ENCODE peak calls at places on chromosomes 3 and 15, in six cellular contexts. H is GM12891, F is uterus, O is H54, E is HCT116, L is A549. J is an unnamed sample.

GRCh38 chr15:47870956-47871625 is 153.8 kb downstream of the SEMA6D start:
- DNase-seq in H (no peak), F (no peak), O (no peak), E (no peak), L (no peak), J (no peak)

GRCh38 chr3:193788189-193788946 is 195.4 kb downstream of the OPA1 start:
- DNase-seq in H (peak; percentile 78), F (peak; percentile 41), O (peak; percentile 67), E (peak; percentile 51), L (peak; percentile 74), J (peak; percentile 63)

GRCh38 chr15:45169608-45170480 is 17.9 kb downstream of the SHF start:
- DNase-seq in H (no peak), F (no peak), O (no peak), E (no peak), L (no peak), J (no peak)

GRCh38 chr3:159882784-159883779 is 105.6 kb upstream of the IL12A start:
- DNase-seq in H (no peak), F (no peak), O (no peak), E (no peak), L (no peak), J (no peak)

GRCh38 chr15:89364341-89364740 is 29.7 kb upstream of the POLG start:
- DNase-seq in H (no peak), F (no peak), O (no peak), E (no peak), L (no peak), J (no peak)

GRCh38 chr3:152834354-152835310 is at the start of gene P2RY1:
- DNase-seq in H (peak; percentile 55), F (peak; percentile 72), O (no peak), E (peak; percentile 40), L (peak; percentile 51), J (peak; percentile 80)

GRCh38 chr15:38904298-38904697 is 339.7 kb upstream of the RASGRP1 start:
- DNase-seq in H (no peak), F (no peak), O (no peak), E (no peak), L (no peak), J (no peak)

GRCh38 chr3:190003730-190004129 is 117.0 kb downstream of the P3H2 start:
- DNase-seq in H (no peak), F (no peak), O (peak; percentile 62), E (peak; percentile 22), L (peak; percentile 71), J (no peak)

GRCh38 chr3:147408180-147409105 is 722 bp upstream of the ZIC1 start:
- DNase-seq in H (no peak), F (no peak), O (no peak), E (no peak), L (no peak), J (no peak)

GRCh38 chr15:47813985-47814384 is 96.7 kb downstream of the SEMA6D start:
- DNase-seq in H (peak; percentile 9), F (no peak), O (no peak), E (no peak), L (no peak), J (no peak)

GRCh38 chr3:99842826-99843589 is 25.3 kb downstream of the CMSS1 start:
- DNase-seq in H (no peak), F (no peak), O (peak; percentile 19), E (peak; percentile 12), L (no peak), J (no peak)

GRCh38 chr3:129735638-129736037 is 129.2 kb upstream of the PLXND1 start:
- DNase-seq in H (no peak), F (no peak), O (no peak), E (no peak), L (no peak), J (no peak)

GRCh38 chr15:84681822-84682221 is 23.8 kb upstream of the NMB start:
- DNase-seq in H (no peak), F (no peak), O (no peak), E (no peak), L (no peak), J (no peak)

GRCh38 chr15:95606551-95606950 is 723.9 kb upstream of the NR2F2 start:
- DNase-seq in H (no peak), F (no peak), O (no peak), E (no peak), L (no peak), J (no peak)

GRCh38 chr15:95605098-95605497 is 725.4 kb upstream of the NR2F2 start:
- DNase-seq in H (no peak), F (no peak), O (no peak), E (no peak), L (no peak), J (no peak)

GRCh38 chr15:95601525-95601924 is 729.0 kb upstream of the NR2F2 start:
- DNase-seq in H (no peak), F (no peak), O (no peak), E (no peak), L (no peak), J (no peak)

GRCh38 chr15:95604634-95605036 is 725.9 kb upstream of the NR2F2 start:
- DNase-seq in H (no peak), F (peak; percentile 31), O (no peak), E (no peak), L (no peak), J (peak; percentile 53)

DNA sequence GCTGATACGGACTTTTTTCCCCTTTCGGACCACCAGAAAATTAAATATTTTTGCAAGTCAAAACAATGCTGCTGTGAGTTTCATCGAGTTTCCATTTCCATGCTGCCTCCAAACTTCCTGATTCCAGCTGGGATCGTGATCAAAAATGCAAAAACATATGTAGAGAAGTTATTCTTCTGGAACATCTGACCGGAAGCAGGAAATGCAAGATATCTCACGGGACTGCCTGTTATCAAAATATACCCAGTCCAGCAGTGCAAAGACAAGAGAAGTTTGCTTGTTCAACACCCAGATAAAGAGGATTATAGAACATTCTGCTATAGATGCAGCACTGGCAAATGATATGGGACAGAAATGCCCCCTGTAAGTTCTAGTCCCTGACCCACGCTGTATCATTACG is 726.7 kb upstream of the NR2F2 start:
- DNase-seq in H (no peak), F (no peak), O (no peak), E (no peak), L (no peak), J (no peak)
- TF ChIP-seq POLR2A in H (no peak), F (no peak), O (no peak), E (no peak), L (no peak), J (no peak)

DNA sequence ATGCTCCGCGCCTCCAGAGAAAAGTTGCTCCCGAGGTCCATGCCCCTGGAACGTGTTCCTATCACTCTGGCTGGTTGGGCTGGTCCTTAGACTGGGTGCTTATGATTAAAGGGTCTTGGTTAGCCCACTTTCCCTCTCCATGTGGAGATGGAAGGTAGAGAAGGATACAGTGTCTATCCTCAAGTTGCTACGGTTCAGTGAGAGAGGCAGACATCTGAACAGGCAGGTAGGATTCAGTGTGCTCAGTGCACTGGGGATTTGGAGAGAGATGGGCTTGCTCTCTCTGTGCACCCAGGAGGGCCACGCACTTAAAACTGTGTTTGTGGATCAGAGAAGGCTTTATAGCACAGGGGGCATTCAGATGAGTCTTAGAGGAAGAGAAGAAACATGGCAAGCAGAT is 63.0 kb downstream of the RPL39L start:
- DNase-seq in H (no peak), F (no peak), O (no peak), E (no peak), L (no peak), J (no peak)
- TF ChIP-seq POLR2A in H (no peak), F (no peak), O (no peak), E (no peak), L (no peak), J (no peak)

DNA sequence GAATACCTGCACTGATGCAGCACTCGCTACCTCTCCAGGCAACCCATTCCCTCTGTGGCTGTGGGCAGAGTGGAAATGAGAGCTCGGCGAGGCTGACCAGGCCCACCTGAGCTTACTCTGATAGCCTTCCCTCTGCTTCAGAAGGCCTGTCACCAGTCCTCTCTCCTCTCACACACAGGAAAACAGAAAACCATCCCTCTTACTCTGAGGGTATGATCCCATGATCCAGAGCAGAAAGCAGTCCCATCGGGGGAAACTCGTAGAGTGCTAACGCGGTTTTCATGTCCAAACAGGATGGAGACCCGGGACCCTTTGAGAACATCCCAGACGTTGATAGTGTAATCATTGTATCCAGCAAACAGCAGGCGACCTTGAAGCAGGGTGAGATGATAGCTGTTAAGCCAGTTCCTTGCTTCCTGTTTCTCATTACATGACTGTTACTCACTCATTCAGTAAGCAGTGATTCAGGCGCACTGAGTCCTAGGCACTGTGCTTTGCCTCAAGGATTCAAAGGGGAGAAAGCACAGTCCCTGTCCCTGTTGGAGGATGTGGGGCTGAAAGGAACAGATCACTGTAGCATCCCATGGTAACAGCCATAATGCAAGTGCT is 11.8 kb upstream of the BCL2L10 start:
- DNase-seq in H (no peak), F (no peak), O (no peak), E (no peak), L (no peak), J (no peak)
- TF ChIP-seq POLR2A in H (no peak), F (no peak), O (no peak), E (no peak), L (no peak), J (no peak)

GRCh38 chr15:101637549-101638318 is 14.4 kb downstream of the TM2D3 start:
- DNase-seq in H (no peak), F (no peak), O (no peak), E (no peak), L (no peak), J (no peak)

GRCh38 chr15:101646652-101647051 is 5.5 kb downstream of the TM2D3 start:
- DNase-seq in H (no peak), F (no peak), O (no peak), E (no peak), L (no peak), J (no peak)

GRCh38 chr15:101642361-101642760 is 9.8 kb downstream of the TM2D3 start:
- DNase-seq in H (no peak), F (no peak), O (no peak), E (no peak), L (no peak), J (no peak)

GRCh38 chr15:101641134-101641764 is 10.9 kb downstream of the TM2D3 start:
- DNase-seq in H (peak; percentile 37), F (peak; percentile 67), O (no peak), E (peak; percentile 42), L (peak; percentile 68), J (peak; percentile 50)

DNA sequence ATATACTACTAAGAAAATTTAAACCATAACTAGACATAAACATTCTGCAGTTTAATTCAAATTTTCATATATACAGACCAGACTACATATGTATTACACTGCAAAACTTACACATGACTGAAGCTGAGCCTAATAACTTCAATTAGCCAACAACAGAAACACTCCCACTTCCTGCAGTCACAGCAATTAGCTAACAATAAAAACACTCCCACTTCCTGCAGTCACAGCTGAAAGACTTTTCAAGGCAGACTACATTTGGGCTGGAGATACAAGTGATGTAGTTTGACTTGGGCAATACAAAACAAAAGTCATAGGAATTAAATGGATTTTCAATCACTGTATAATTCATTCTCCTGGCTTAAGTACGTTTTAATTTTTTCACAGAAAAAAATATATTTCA is 10.3 kb downstream of the TM2D3 start:
- DNase-seq in H (no peak), F (no peak), O (no peak), E (no peak), L (no peak), J (no peak)
- TF ChIP-seq POLR2A in H (no peak), F (no peak), O (no peak), E (no peak), L (no peak), J (no peak)